ENCODE peak calls at places on chromosomes 12 and 14, in ten cellular contexts. R is body of pancreas; I is aorta; V is neuronal stem cell; K is A549; S is IMR-90; E is CD8-positive, alpha-beta T cell; G is upper lobe of left lung; T is CD4-positive, CD25-positive, alpha-beta regulatory T cell; M is left ventricle myocardium inferior. Z is an unnamed sample.

GRCh38 chr12:49288412-49288853 is 6.5 kb upstream of the PRPH start:
- DNase-seq in R (peak; percentile 59), E (peak; percentile 53), S (peak; percentile 55), K (peak; percentile 70), I (no peak), G (no peak), V (no peak), M (no peak), T (peak; percentile 67), Z (no peak)

GRCh38 chr14:71071042-71071441 is 163.8 kb downstream of the PCNX1 start:
- DNase-seq in M (no peak), G (no peak), I (no peak), E (no peak), T (no peak), K (no peak), S (no peak), R (no peak), V (no peak), Z (no peak)

GRCh38 chr14:39229601-39230110 is 4.1 kb upstream of the MIA2 start:
- DNase-seq in E (no peak), S (no peak), T (no peak), G (no peak), M (no peak), R (no peak), V (no peak), K (no peak), I (no peak), Z (no peak)

GRCh38 chr12:118356809-118357326 is 15.8 kb downstream of the TAOK3 start:
- DNase-seq in K (peak; percentile 23), I (no peak), M (no peak), S (peak; percentile 92), T (no peak), E (no peak), G (no peak), V (no peak), R (no peak), Z (no peak)

GRCh38 chr12:89756638-89757321 is 48.1 kb upstream of the ATP2B1 start:
- DNase-seq in V (no peak), M (no peak), G (no peak), I (no peak), T (peak; percentile 7), S (peak; percentile 99), E (no peak), K (peak; percentile 76), R (peak; percentile 56), Z (no peak)

GRCh38 chr14:61281186-61281676 is at the start of gene TMEM30B:
- DNase-seq in T (peak; percentile 30), G (peak; percentile 92), M (no peak), I (peak; percentile 56), R (peak; percentile 98), E (peak; percentile 26), K (no peak), V (no peak), S (no peak), Z (no peak)

GRCh38 chr14:59281613-59282012 is 93.1 kb downstream of the DAAM1 start:
- DNase-seq in G (no peak), R (no peak), S (peak; percentile 72), E (no peak), T (no peak), V (no peak), I (no peak), M (no peak), K (no peak), Z (no peak)

GRCh38 chr12:128783129-128783574 is 40.6 kb downstream of the SLC15A4 start:
- DNase-seq in S (peak; percentile 41), G (no peak), R (no peak), E (no peak), M (no peak), K (no peak), I (no peak), T (no peak), V (no peak), Z (no peak)

GRCh38 chr14:58239259-58240210 is 5.1 kb upstream of the PSMA3 start:
- DNase-seq in K (peak; percentile 16), M (peak; percentile 67), R (peak; percentile 87), T (peak; percentile 76), G (peak; percentile 49), E (peak; percentile 78), S (peak; percentile 64), V (peak; percentile 62), I (peak; percentile 72), Z (peak; percentile 61)

GRCh38 chr14:80787876-80788275 is 153.7 kb downstream of the CEP128 start:
- DNase-seq in S (no peak), T (no peak), R (no peak), K (no peak), M (no peak), V (no peak), E (no peak), G (no peak), I (no peak), Z (no peak)

GRCh38 chr12:20142956-20143355 is 225.4 kb upstream of the PDE3A start:
- DNase-seq in G (no peak), I (no peak), T (no peak), K (no peak), S (no peak), M (no peak), V (no peak), R (no peak), E (no peak), Z (no peak)

GRCh38 chr14:81471062-81471461 is 62.6 kb downstream of the SEL1L start:
- DNase-seq in K (no peak), S (no peak), V (no peak), T (no peak), R (no peak), E (no peak), M (no peak), I (no peak), G (no peak), Z (no peak)

GRCh38 chr12:31477669-31478068 is 113.3 kb downstream of the DENND5B start:
- DNase-seq in V (no peak), E (no peak), I (no peak), M (no peak), G (no peak), T (no peak), K (no peak), R (no peak), S (no peak), Z (no peak)

GRCh38 chr12:102879144-102879763 is 37.8 kb downstream of the PAH start:
- DNase-seq in E (no peak), V (peak; percentile 61), I (peak; percentile 55), M (peak; percentile 22), G (no peak), S (peak; percentile 6), K (peak; percentile 75), R (peak; percentile 58), T (no peak), Z (no peak)

DNA sequence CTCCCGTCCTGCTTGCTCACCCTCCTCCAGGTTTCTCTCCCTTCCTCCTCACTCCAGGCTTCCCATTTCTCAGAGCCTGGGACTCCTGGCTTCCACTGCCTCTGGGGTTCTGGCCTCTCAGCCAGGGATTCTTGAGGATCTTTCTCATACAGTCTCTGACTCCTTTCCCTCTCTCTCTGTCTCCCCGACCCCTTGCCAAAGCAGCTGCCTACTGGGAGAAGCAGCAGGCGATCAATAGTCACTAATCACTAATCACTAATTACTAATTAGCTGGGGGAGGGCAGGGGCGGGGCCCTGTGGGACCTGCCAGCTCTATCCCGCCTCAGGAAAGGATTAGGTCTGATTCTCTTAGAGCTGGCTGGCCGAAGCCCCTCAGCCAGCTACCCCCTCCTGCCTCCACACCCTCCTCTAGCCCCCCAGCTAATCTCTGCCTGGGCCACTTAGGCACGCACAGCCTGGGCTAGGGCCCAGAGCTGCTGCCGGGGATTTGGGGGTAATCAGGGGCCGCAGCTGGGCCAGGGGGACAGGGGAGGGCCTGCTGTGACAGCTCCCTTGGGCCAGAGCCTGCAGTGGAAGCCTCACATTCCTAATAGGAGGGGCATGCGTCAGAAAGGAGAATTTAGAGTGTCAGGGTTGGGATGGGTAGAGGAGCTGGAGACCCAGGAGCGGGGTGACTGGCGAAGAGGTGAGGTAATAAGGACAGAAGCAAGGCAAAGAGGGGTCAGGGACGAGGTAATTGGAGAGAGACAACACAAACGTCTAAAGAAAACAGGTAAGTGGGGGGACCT is 2.8 kb downstream of the NXPH4 start:
- DNase-seq in E (no peak), V (no peak), S (no peak), M (no peak), R (no peak), I (no peak), K (no peak), T (no peak), G (peak; percentile 36), Z (no peak)
- H3K27ac ChIP-seq in E (no peak overlapping the region), V (no peak overlapping the region), S (no peak overlapping the region), M (no peak overlapping the region), R (no peak overlapping the region), I (no peak overlapping the region), K (no peak overlapping the region), T (no peak overlapping the region), G (no peak overlapping the region), Z (no peak overlapping the region)

DNA sequence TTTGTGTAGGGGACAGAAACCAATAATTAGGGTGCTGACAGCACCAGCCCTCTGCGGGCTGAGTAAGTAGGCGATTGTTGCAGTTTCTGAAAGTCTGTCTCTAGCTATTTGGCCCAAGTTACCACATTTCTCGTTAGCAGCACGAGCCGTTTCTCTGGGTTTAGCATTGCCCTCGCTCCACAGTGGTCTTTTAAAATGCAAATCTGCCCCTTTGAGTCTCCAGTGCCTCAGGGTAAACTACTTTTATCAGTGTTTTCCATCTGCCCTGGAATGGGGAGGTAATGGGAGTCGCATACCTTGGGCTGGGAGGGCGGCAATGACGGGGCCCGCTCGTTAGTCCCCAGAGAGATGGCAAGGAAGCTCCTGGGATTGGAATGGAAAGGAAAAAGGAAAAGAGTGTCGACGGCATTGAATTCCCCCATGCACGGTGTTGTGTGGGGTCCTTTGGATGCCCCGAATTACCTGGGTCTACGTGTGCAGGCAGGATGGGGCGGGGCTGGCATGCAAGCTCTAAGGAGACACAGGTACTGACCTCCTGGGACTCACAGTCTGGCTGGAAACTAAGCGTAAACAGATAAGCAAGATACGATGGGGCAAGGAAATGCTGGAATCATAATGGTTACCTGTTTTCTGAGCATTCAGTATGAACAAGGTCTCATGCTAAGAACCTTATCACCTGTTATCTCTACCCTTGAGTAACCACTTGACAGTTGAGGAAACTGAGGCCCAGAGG is 131.8 kb upstream of the MAP1LC3B2 start:
- DNase-seq in T (no peak), I (no peak), R (no peak), S (no peak), M (no peak), G (no peak), E (no peak), K (peak; percentile 23), V (no peak), Z (no peak)
- H3K27ac ChIP-seq in T (no peak overlapping the region), I (no peak overlapping the region), R (no peak overlapping the region), S (peak overlapping the region; percentile 6), M (peak overlapping the region; percentile 3), G (no peak overlapping the region), E (no peak overlapping the region), K (peak overlapping the region; percentile 87), V (peak overlapping the region; percentile 56), Z (no peak overlapping the region)

DNA sequence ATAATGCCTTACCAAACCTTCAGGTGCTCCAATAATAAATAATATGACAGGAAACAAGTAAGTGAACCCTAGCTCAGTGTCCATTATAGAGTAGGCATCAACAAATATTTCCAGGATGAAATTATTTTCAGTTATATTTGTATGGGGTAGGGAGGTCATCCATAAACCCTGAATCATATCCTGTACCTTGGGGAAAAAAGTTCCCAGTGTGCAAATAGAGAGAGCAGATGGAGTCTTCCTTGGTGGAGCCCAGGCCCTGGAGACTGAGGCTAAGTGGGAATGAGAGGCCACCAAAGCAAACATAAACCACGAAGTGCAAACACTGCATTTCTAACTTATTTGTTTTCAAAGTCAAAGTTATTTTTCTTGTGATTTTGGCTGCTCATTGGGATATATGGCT is 8.5 kb upstream of the ERP27 start:
- DNase-seq in T (no peak), M (no peak), I (no peak), E (no peak), R (no peak), S (no peak), K (no peak), G (no peak), V (no peak), Z (no peak)
- H3K27ac ChIP-seq in T (peak overlapping the region; percentile 99), M (peak overlapping the region; percentile 92), I (no peak overlapping the region), E (peak overlapping the region; percentile 13), R (no peak overlapping the region), S (no peak overlapping the region), K (no peak overlapping the region), G (no peak overlapping the region), V (no peak overlapping the region), Z (no peak overlapping the region)

GRCh38 chr12:104743181-104743580 is 214.9 kb downstream of the SLC41A2 start:
- DNase-seq in T (no peak), R (no peak), S (no peak), G (no peak), V (no peak), M (no peak), E (no peak), I (no peak), K (no peak), Z (no peak)
- H3K27ac ChIP-seq in T (no peak overlapping the region), R (no peak overlapping the region), S (no peak overlapping the region), G (no peak overlapping the region), V (no peak overlapping the region), M (no peak overlapping the region), E (no peak overlapping the region), I (no peak overlapping the region), K (no peak overlapping the region), Z (no peak overlapping the region)

Z was measured in substantia nigra.